ENCODE peak calls at places on chromosomes 4 and X, in four cellular contexts. C, T, X and J are unnamed samples.

GRCh38 chrX:8462488-8462887 is 2.1 kb upstream of the VCX3B start:
- DNase-seq in X (no peak), C (no peak), T (no peak), J (no peak)

GRCh38 chrX:41923925-41924693 is 755 bp upstream of the CASK start:
- DNase-seq in C (peak; percentile 23), X (peak; percentile 21), T (no peak), J (no peak)

GRCh38 chrX:29652484-29652883 is 562.9 kb upstream of the MAGEB2 start:
- DNase-seq in T (no peak), C (no peak), X (no peak), J (no peak)

GRCh38 chr4:145178740-145179139 is 1.6 kb downstream of the OTUD4 start:
- DNase-seq in T (no peak), C (peak; percentile 28), X (no peak), J (no peak)

GRCh38 chr4:3287271-3287971 is 5.4 kb upstream of the RGS12 start:
- DNase-seq in C (no peak), T (no peak), X (peak; percentile 6), J (no peak)

GRCh38 chr4:143294310-143294709 is 42.4 kb upstream of the GAB1 start:
- DNase-seq in C (no peak), X (peak; percentile 66), T (peak; percentile 85), J (no peak)

GRCh38 chrX:17839269-17839668 is 21.8 kb downstream of the RAI2 start:
- DNase-seq in C (no peak), X (no peak), T (no peak), J (no peak)

GRCh38 chr4:2250764-2251072 is 8.8 kb upstream of the HAUS3 start:
- DNase-seq in C (no peak), T (no peak), X (no peak), J (no peak)

GRCh38 chrX:17328837-17329236 is 46.2 kb upstream of the NHS start:
- DNase-seq in T (no peak), X (no peak), C (no peak), J (no peak)

GRCh38 chr4:42280327-42281095 is 116.8 kb upstream of the SHISA3 start:
- DNase-seq in X (no peak), C (no peak), T (no peak), J (no peak)

GRCh38 chr4:132540797-132541196 is 608.3 kb upstream of the PCDH10 start:
- DNase-seq in T (no peak), X (no peak), C (no peak), J (no peak)

GRCh38 chr4:6270691-6271121 is 1.1 kb downstream of the WFS1 start:
- DNase-seq in X (no peak), T (no peak), C (no peak), J (no peak)

GRCh38 chr4:164068392-164068791 is 573.9 kb downstream of the TMA16 start:
- DNase-seq in X (no peak), T (no peak), C (no peak), J (no peak)

GRCh38 chrX:71098302-71098701 is 2.7 kb downstream of the FOXO4 start:
- DNase-seq in T (peak; percentile 40), X (peak; percentile 60), C (peak; percentile 79), J (peak; percentile 18)

GRCh38 chr4:41887821-41888699 is 47.2 kb upstream of the TMEM33 start:
- DNase-seq in X (no peak), T (no peak), C (no peak), J (peak; percentile 21)

GRCh38 chr4:29336851-29337250 is 1383.3 kb upstream of the PCDH7 start:
- DNase-seq in X (no peak), C (no peak), T (no peak), J (no peak)

GRCh38 chrX:154979671-154980070 is 42.9 kb downstream of the F8 start:
- DNase-seq in C (no peak), T (no peak), X (no peak), J (no peak)

GRCh38 chrX:10922158-10922557 is 189.0 kb upstream of the HCCS start:
- DNase-seq in X (no peak), C (no peak), T (no peak), J (no peak)

GRCh38 chr4:13599159-13599558 is 28.4 kb downstream of the BOD1L1 start:
- DNase-seq in X (no peak), T (no peak), C (no peak), J (no peak)

GRCh38 chrX:132489256-132490085 is 633 bp upstream of the MBNL3 start:
- DNase-seq in C (peak; percentile 50), X (peak; percentile 45), T (peak; percentile 47), J (peak; percentile 7)

GRCh38 chrX:32153586-32153985 is 1057.8 kb downstream of the DMD start:
- DNase-seq in C (no peak), T (no peak), X (no peak), J (no peak)

GRCh38 chr4:122652379-122652778 is 31.5 kb upstream of the IL21 start:
- DNase-seq in C (peak; percentile 15), X (no peak), T (no peak), J (no peak)

GRCh38 chr4:188781655-188782054 is 642.4 kb downstream of the TRIML1 start:
- DNase-seq in T (no peak), X (no peak), C (no peak), J (no peak)

GRCh38 chrX:129875669-129876068 is 30.3 kb upstream of the UTP14A start:
- DNase-seq in T (no peak), X (no peak), C (no peak), J (no peak)

GRCh38 chrX:108641589-108642272 is 94.6 kb downstream of the IRS4 start:
- DNase-seq in T (no peak), X (no peak), C (no peak), J (no peak)

GRCh38 chrX:10512258-10512657 is 108.1 kb downstream of the MID1 start:
- DNase-seq in C (no peak), T (no peak), X (no peak), J (no peak)

GRCh38 chr4:166941629-166942028 is 292.7 kb downstream of the SPOCK3 start:
- DNase-seq in T (no peak), X (no peak), C (no peak), J (no peak)

GRCh38 chrX:47831788-47832187 is 4.9 kb upstream of the ZNF81 start:
- DNase-seq in C (peak; percentile 41), X (no peak), T (peak; percentile 18), J (no peak)

GRCh38 chrX:10103023-10103422 is 53.8 kb upstream of the CLCN4 start:
- DNase-seq in C (no peak), T (no peak), X (no peak), J (no peak)

GRCh38 chrX:1484638-1485019 is 31.9 kb upstream of the ASMTL start:
- DNase-seq in X (no peak), C (no peak), T (no peak), J (no peak)

GRCh38 chr4:143558823-143559756 is 45.6 kb downstream of the SMARCA5 start:
- DNase-seq in X (peak; percentile 44), C (peak; percentile 66), T (peak; percentile 54), J (peak; percentile 70)

GRCh38 chrX:97238632-97239031 is 354.9 kb downstream of the RPA4 start:
- DNase-seq in X (no peak), T (no peak), C (no peak), J (no peak)

GRCh38 chrX:155127940-155128339 is 56.6 kb downstream of the BRCC3 start:
- DNase-seq in T (no peak), C (no peak), X (no peak), J (no peak)

GRCh38 chr4:121269001-121269400 is 104.9 kb upstream of the TNIP3 start:
- DNase-seq in X (no peak), T (no peak), C (no peak), J (no peak)

GRCh38 chr4:94545296-94545695 is 93.6 kb downstream of the PDLIM5 start:
- DNase-seq in T (no peak), C (no peak), X (no peak), J (no peak)
- H3K27ac ChIP-seq in T (peak overlapping the region; percentile 82), C (no peak overlapping the region), X (peak overlapping the region; percentile 34), J (no peak overlapping the region)

GRCh38 chrX:50075630-50076349 is 125.0 kb downstream of the AKAP4 start:
- DNase-seq in T (no peak), X (no peak), C (no peak), J (no peak)

GRCh38 chrX:50082741-50083140 is 118.1 kb downstream of the AKAP4 start:
- DNase-seq in X (no peak), C (no peak), T (no peak), J (no peak)

DNA sequence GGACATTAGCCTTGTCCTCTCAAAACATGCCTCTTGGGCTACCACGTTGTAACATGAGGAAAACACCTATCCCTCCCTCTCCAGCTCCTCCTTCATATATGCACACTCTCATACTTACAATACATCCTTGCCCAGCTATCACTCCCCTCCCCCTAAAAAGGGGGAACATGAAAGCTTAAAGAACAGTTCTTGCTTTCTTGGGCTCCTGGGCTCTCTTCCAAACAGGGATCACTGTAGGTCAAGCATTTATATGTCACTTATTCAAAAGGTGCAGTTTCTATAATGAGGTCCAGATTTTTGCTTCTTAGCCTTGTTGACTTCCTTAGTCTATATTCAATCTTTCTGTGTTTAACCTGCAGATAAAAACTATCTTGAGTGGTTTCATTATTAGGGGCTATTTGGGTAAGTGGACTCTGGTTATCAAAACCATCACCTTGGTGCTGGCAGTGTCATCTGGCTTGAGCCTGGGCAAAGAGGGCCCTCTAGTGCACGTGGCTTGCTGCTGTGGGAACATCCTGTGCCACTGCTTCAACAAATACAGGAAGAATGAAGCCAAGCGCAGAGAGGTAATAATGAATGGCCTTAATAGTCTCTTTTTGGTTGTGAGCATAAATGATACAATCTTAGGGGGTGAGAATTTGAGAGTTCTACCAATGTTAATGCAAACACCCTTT is 119.4 kb downstream of the AKAP4 start:
- DNase-seq in T (peak; percentile 19), X (peak; percentile 29), C (no peak), J (peak; percentile 2)
- H3K27ac ChIP-seq in T (no peak overlapping the region), X (no peak overlapping the region), C (no peak overlapping the region), J (no peak overlapping the region)

GRCh38 chr4:168643083-168643795 is 146.4 kb downstream of the PALLD start:
- DNase-seq in C (no peak), T (no peak), X (no peak), J (no peak)
- H3K27ac ChIP-seq in C (no peak overlapping the region), T (peak overlapping the region; percentile 43), X (peak overlapping the region; percentile 2), J (no peak overlapping the region)

GRCh38 chr4:95265814-95266740 is 282.7 kb downstream of the UNC5C start:
- DNase-seq in C (no peak), X (no peak), T (no peak), J (no peak)

GRCh38 chr4:95268819-95269565 is 279.8 kb downstream of the UNC5C start:
- DNase-seq in T (no peak), C (no peak), X (no peak), J (no peak)

GRCh38 chr4:95263960-95264359 is 284.8 kb downstream of the UNC5C start:
- DNase-seq in T (no peak), X (no peak), C (no peak), J (no peak)

GRCh38 chr4:95264843-95265242 is 283.9 kb downstream of the UNC5C start:
- DNase-seq in X (no peak), C (no peak), T (no peak), J (no peak)

GRCh38 chr4:95267081-95267480 is 281.7 kb downstream of the UNC5C start:
- DNase-seq in X (no peak), T (no peak), C (no peak), J (no peak)
- H3K27ac ChIP-seq in X (no peak overlapping the region), T (no peak overlapping the region), C (no peak overlapping the region), J (no peak overlapping the region)